ENCODE peak calls at places on chromosomes 11 and 22, in five cellular contexts. L is HepG2, H is HEK293T, N is GM12878, S is H1. O is an unnamed sample.

GRCh38 chr22:37253164-37253660 is 9.1 kb upstream of the RAC2 start:
- DNase-seq in N (no peak), S (no peak), L (no peak), H (no peak), O (no peak)

GRCh38 chr22:45612451-45612901 is 59.2 kb upstream of the ATXN10 start:
- DNase-seq in S (no peak), H (no peak), L (no peak), N (no peak), O (no peak)

GRCh38 chr11:2796091-2796490 is 89.5 kb downstream of the CDKN1C start:
- DNase-seq in S (peak), N (no peak), L (no peak), H (no peak), O (no peak)

GRCh38 chr11:17384002-17384511 is 4.4 kb downstream of the KCNJ11 start:
- DNase-seq in N (no peak), S (peak), L (peak), H (peak), O (peak)

GRCh38 chr11:111155021-111155420 is 90.5 kb upstream of the POU2AF2 start:
- DNase-seq in S (no peak), N (no peak), L (no peak), H (no peak), O (no peak)

GRCh38 chr22:49963647-49964026 is 3.1 kb downstream of the PIM3 start:
- DNase-seq in S (no peak), H (no peak), L (no peak), N (no peak), O (no peak)

GRCh38 chr11:2762031-2762380 is 62.2 kb upstream of the KCNQ1OT1 start:
- DNase-seq in L (no peak), S (no peak), N (no peak), H (no peak), O (no peak)

GRCh38 chr22:37784829-37785495 is 22.8 kb upstream of the GCAT start:
- DNase-seq in L (peak), N (no peak), H (no peak), S (no peak), O (no peak)

GRCh38 chr22:20271114-20271994 is 3.2 kb upstream of the RTN4R start:
- DNase-seq in S (no peak), L (no peak), N (no peak), H (no peak), O (no peak)

GRCh38 chr11:35923452-35923851 is 20.4 kb upstream of the LDLRAD3 start:
- DNase-seq in S (no peak), H (no peak), N (no peak), L (no peak), O (no peak)

GRCh38 chr22:44893731-44894080 is 116.1 kb downstream of the PHF21B start:
- DNase-seq in L (no peak), S (no peak), H (no peak), N (no peak), O (no peak)

GRCh38 chr22:25021976-25022711 is 69.6 kb downstream of the KIAA1671 start:
- DNase-seq in L (no peak), H (no peak), S (no peak), N (no peak), O (no peak)

GRCh38 chr22:48321986-48322545 is 1505.6 kb downstream of the BRD1 start:
- DNase-seq in L (no peak), N (no peak), H (no peak), S (no peak), O (no peak)

GRCh38 chr11:72813740-72814138 is 472 bp upstream of the ATG16L2 start:
- DNase-seq in N (no peak), H (peak), S (no peak), L (peak), O (no peak)

GRCh38 chr11:88709567-88709966 is 356.2 kb downstream of the GRM5 start:
- DNase-seq in N (no peak), L (no peak), H (no peak), S (no peak), O (no peak)

GRCh38 chr11:102318469-102318868 is 1.2 kb downstream of the BIRC3 start:
- DNase-seq in N (no peak), S (no peak), H (no peak), L (no peak), O (no peak)

GRCh38 chr11:46461461-46461927 is 69.9 kb upstream of the CHRM4 start:
- DNase-seq in N (no peak), L (peak), S (no peak), H (no peak), O (no peak)

GRCh38 chr22:48240935-48241230 is 1478.4 kb downstream of the TBC1D22A start:
- DNase-seq in H (no peak), L (no peak), N (no peak), S (peak), O (no peak)

GRCh38 chr22:17997456-17997855 is 26.9 kb downstream of the MICAL3 start:
- DNase-seq in S (no peak), N (no peak), H (no peak), L (no peak), O (no peak)

GRCh38 chr22:36660510-36660840 is 43.1 kb downstream of the CACNG2 start:
- DNase-seq in L (no peak), H (no peak), N (no peak), S (no peak), O (no peak)

GRCh38 chr11:10623797-10624761 is 55.6 kb upstream of the LYVE1 start:
- DNase-seq in S (peak), L (peak), N (no peak), H (peak), O (peak)

GRCh38 chr22:31911565-31912401 is 32.6 kb upstream of the YWHAH start:
- DNase-seq in H (no peak), L (peak), S (no peak), N (no peak), O (no peak)

GRCh38 chr22:42162728-42163489 is 32.3 kb upstream of the CYP2D6 start:
- DNase-seq in H (no peak), S (no peak), L (no peak), N (no peak), O (no peak)

GRCh38 chr22:42169055-42169469 is 38.5 kb upstream of the CYP2D6 start:
- DNase-seq in S (peak), N (peak), L (peak), H (peak), O (peak)

GRCh38 chr22:19568337-19569311 is 44.4 kb upstream of the CLDN5 start:
- DNase-seq in N (no peak), L (no peak), H (no peak), S (no peak), O (no peak)

GRCh38 chr22:32474635-32475427 is at the start of gene FBXO7:
- DNase-seq in S (peak), L (peak), N (peak), H (peak), O (peak)

GRCh38 chr11:8608646-8609045 is 14.6 kb upstream of the STK33 start:
- DNase-seq in L (no peak), S (no peak), N (no peak), H (no peak), O (no peak)

GRCh38 chr11:130580372-130580771 is 131.9 kb downstream of the ADAMTS15 start:
- DNase-seq in N (no peak), H (no peak), S (no peak), L (no peak), O (peak)

GRCh38 chr11:122186439-122187080 is 70.5 kb upstream of the BLID start:
- DNase-seq in N (no peak), H (no peak), S (no peak), L (no peak), O (no peak)

GRCh38 chr22:36853407-36854099 is 7.3 kb upstream of the NCF4 start:
- DNase-seq in S (peak), L (peak), H (peak), N (no peak), O (peak)

GRCh38 chr11:12704049-12704448 is 29.8 kb downstream of the TEAD1 start:
- DNase-seq in N (no peak), S (no peak), H (no peak), L (no peak), O (no peak)

GRCh38 chr22:37352481-37352880 is 70.2 kb downstream of the CYTH4 start:
- DNase-seq in S (no peak), H (no peak), L (no peak), N (no peak), O (no peak)

GRCh38 chr22:22375586-22376351 is 131.2 kb downstream of the VPREB1 start:
- DNase-seq in N (no peak), H (no peak), S (no peak), L (no peak), O (no peak)

GRCh38 chr11:133894956-133895549 is 49.7 kb upstream of the SPATA19 start:
- DNase-seq in L (no peak), S (peak), N (peak), H (no peak), O (peak)

GRCh38 chr11:113505541-113506375 is 30.6 kb upstream of the DRD2 start:
- DNase-seq in H (no peak), N (no peak), S (no peak), L (peak), O (no peak)

GRCh38 chr11:111046291-111046690 is 199.2 kb upstream of the POU2AF2 start:
- DNase-seq in N (no peak), L (no peak), S (no peak), H (no peak), O (no peak)

GRCh38 chr11:70049045-70049444 is 29.1 kb upstream of the ANO1 start:
- DNase-seq in S (no peak), N (no peak), H (no peak), L (no peak), O (no peak)
- TF ChIP-seq SUZ12 in S (no peak), N (no peak), H (no peak), L (no peak), O (no peak)

DNA sequence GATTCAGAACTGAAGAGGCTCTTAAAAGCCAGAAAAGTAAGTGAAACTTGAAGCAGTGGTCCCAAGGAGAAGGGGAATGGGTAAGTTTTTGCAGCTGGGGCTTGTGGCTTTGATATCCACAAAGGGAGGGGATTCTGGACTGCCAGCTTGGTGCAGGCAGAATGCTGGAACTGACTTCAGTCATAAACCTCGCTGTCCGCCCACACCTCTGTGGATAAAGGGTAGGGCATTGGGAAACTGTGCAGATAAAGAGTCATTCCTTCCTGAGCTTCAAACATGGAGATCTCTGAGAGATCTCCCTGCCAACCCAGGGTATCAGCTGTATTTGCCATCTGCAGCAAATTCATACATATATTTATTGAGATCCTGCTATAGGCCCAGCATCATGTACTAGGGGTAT is 124.3 kb upstream of the OR9Q1 start:
- DNase-seq in H (no peak), L (no peak), N (no peak), S (no peak), O (no peak)
- TF ChIP-seq SUZ12 in H (no peak), L (no peak), N (no peak), S (no peak), O (no peak)

GRCh38 chr11:67645521-67646457 is 4.7 kb downstream of the ACY3 start:
- DNase-seq in L (no peak), N (no peak), H (no peak), S (peak), O (no peak)

GRCh38 chr11:67647471-67647870 is 3.1 kb downstream of the ACY3 start:
- DNase-seq in L (no peak), S (no peak), H (no peak), N (no peak), O (no peak)

GRCh38 chr11:67648140-67648795 is 2.3 kb downstream of the ACY3 start:
- DNase-seq in N (no peak), H (no peak), S (peak), L (peak), O (no peak)

GRCh38 chr11:67644472-67645418 is 5.2 kb upstream of the TBX10 start:
- DNase-seq in S (peak), H (no peak), L (no peak), N (no peak), O (no peak)

GRCh38 chr11:67646535-67647336 is 3.8 kb downstream of the ACY3 start:
- DNase-seq in L (no peak), N (peak), S (no peak), H (no peak), O (no peak)
- TF ChIP-seq SUZ12 in L (no peak), N (no peak), S (no peak), H (no peak), O (no peak)

GRCh38 chr11:104700609-104701008 is 197.7 kb downstream of the CASP12 start:
- DNase-seq in L (no peak), H (no peak), N (no peak), S (no peak), O (no peak)
- TF ChIP-seq SUZ12 in L (no peak), H (no peak), N (no peak), S (no peak), O (no peak)

GRCh38 chr11:63919267-63920125 is 2.5 kb upstream of the RCOR2 start:
- DNase-seq in S (no peak), N (no peak), L (peak), H (no peak), O (peak)

GRCh38 chr11:63918576-63919171 is 1.7 kb upstream of the RCOR2 start:
- DNase-seq in S (peak), L (no peak), N (no peak), H (no peak), O (no peak)

GRCh38 chr11:63916837-63917684 is at the start of gene RCOR2:
- DNase-seq in H (peak), S (peak), N (no peak), L (peak), O (peak)

GRCh38 chr11:63915961-63916836 is 765 bp downstream of the RCOR2 start:
- DNase-seq in H (peak), N (no peak), L (peak), S (peak), O (peak)

DNA sequence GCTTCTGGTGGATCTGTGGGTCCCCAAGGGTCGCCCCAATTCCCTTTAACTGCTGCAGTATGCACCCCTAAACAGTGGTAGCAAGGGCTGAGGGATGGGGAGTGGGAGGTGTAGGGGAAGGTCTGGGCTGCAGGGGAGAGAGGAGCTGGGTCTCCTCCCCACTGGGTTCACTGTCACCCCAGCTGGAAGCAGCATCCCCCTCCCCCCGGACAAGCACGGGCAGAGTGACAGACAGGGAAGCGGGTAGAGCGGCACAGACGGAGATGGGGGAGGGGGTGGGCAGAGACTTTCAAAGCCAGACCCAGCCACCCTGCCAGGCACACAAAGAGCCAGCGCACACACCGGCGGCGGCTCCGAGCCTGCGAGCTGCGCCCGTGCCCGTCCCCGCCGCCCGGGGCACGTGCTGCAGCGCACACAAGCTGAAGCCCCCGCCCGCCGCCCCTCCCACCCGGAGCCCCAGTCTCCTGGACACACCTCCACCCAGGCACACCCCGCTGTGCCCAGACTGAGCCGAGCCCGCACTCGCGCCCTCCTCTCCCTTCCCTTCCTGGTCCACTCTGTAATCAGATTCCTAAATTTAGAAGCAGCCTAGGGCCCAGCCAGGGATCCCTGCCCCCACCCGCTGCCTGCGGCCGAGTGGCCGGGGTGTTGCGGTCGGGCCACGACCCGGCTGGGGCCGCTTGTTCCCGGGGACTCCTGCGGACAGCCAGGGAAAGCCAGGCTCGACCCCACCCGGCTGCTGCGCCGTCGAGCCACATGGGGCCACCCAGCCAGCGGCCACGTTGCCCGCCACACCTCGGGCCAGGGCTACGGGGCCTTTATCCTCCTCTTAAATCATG is 940 bp upstream of the RCOR2 start:
- DNase-seq in L (peak), H (peak), N (no peak), S (peak), O (peak)
- TF ChIP-seq SUZ12 in L (no peak), H (no peak), N (no peak), S (peak), O (no peak)

DNA sequence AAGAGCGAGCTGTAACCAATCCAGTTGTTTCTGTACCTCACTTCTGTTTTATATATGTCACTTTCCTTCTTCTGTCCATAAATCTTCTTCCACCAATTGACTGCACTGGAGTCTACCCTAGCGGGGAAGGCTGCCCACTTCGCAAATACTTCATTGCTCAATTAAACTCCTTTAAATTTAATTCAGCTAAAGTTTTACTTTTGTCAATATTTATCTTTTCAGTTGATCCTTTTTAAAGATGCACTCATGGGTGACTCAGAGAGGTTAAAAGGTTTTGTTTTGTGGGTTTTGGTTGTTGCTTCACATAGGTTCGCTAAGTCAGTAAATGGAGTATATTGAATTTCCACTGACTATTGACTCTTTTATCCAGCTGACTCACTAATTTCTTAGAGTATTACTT is 597.2 kb downstream of the DLG2 start:
- DNase-seq in H (no peak), L (peak), S (no peak), N (no peak), O (no peak)
- TF ChIP-seq SUZ12 in H (no peak), L (no peak), S (no peak), N (no peak), O (no peak)

DNA sequence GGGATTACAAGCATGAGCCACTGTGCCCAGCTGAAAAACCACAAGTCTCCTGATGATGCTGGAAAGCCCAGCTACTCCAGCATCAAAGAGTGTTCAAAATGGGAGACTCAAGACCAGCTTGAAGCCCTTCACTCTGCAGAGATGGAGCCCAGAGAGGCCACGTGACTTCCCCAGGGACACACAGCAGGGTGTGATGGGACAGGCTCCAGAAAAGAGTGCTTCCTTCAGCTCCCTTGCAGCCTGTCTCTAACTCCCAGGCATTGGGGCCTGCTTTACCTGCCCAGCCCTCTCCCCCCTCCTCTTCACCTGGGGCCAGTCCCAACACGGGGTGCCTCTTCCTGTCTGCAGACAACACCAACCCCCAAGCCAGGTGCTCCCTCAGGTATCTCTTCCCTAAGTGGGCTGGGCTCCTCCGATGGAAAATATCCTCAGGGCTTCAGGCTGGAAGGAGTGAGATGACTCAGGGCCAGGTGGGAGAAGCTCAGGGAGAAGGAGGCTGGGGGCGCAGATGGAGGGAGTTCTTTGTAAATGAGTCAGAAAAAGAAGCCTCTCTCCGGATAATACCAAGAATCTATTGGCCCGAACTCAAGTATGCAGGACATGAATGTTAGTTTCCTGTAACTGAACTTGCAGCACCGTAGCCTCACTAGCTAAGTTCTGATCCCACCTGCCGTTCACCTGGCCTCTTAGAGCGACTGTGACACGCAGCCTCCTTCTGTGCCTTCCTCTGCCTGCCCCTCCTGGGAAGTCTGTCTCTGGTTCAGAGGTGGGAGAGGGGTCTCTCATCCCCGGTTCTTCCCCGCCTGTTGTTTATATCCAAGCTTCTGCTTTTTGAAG is 326.6 kb downstream of the MN1 start:
- DNase-seq in S (peak), L (no peak), N (no peak), H (no peak), O (peak)
- TF ChIP-seq SUZ12 in S (no peak), L (no peak), N (no peak), H (no peak), O (no peak)